ENCODE peak calls at places on chromosomes 5 and 9, in nine cellular contexts. Q is NCI-H524; V is esophagus squamous epithelium; W is heart right ventricle; S is KBM-7; J is BE2C; O is activated T-helper 1 cell treated with anti-CD3 and anti-CD28 coated beads, Interleukin-2, amount 50 U/mL, for 16 hours; X is NCI-H2081; B is activated gamma-delta T cell treated with Interleukin-2 at 50 U/mL for 16 hours. Y is an unnamed sample.

GRCh38 chr5:55593115-55593472 is 58.3 kb upstream of the PLPP1 start:
- DNase-seq in Q (peak; percentile 70), V (no peak), W (no peak), S (peak; percentile 76), J (no peak), O (no peak), X (no peak), B (no peak), Y (no peak)

GRCh38 chr9:136526625-136527066 is 19.2 kb downstream of the NOTCH1 start:
- DNase-seq in Q (peak; percentile 71), V (no peak), W (no peak), S (no peak), J (no peak), O (no peak), X (no peak), B (no peak), Y (no peak)

GRCh38 chr5:155746340-155747038 is 580.5 kb upstream of the SGCD start:
- DNase-seq in Q (no peak), V (no peak), W (no peak), S (no peak), J (no peak), O (no peak), X (no peak), B (no peak), Y (no peak)

GRCh38 chr9:36832232-36832795 is 201.8 kb downstream of the PAX5 start:
- DNase-seq in Q (no peak), V (no peak), W (no peak), S (no peak), J (no peak), O (no peak), X (no peak), B (no peak), Y (no peak)

GRCh38 chr5:94429566-94429965 is 188.8 kb downstream of the KIAA0825 start:
- DNase-seq in Q (no peak), V (no peak), W (no peak), S (no peak), J (no peak), O (no peak), X (no peak), B (no peak), Y (no peak)

GRCh38 chr9:93466416-93467061 is 13.2 kb upstream of the FAM120AOS start:
- DNase-seq in Q (no peak), V (no peak), W (no peak), S (no peak), J (no peak), O (no peak), X (no peak), B (no peak), Y (no peak)

GRCh38 chr9:110156902-110157301 is 51.1 kb downstream of the C9orf152 start:
- DNase-seq in Q (no peak), V (no peak), W (no peak), S (peak; percentile 90), J (no peak), O (no peak), X (no peak), B (peak; percentile 10), Y (no peak)

GRCh38 chr5:72848474-72849428 is 32.3 kb downstream of the TNPO1 start:
- DNase-seq in Q (peak; percentile 42), V (no peak), W (peak; percentile 68), S (peak; percentile 59), J (peak; percentile 79), O (peak; percentile 23), X (peak; percentile 11), B (peak; percentile 41), Y (no peak)

GRCh38 chr5:93512799-93513198 is 68.2 kb downstream of the NR2F1-AS1 start:
- DNase-seq in Q (no peak), V (no peak), W (no peak), S (no peak), J (no peak), O (no peak), X (no peak), B (no peak), Y (no peak)

GRCh38 chr5:150318613-150319483 is 16.1 kb upstream of the ARSI start:
- DNase-seq in Q (no peak), V (no peak), W (no peak), S (no peak), J (no peak), O (no peak), X (no peak), B (no peak), Y (no peak)

GRCh38 chr5:94366811-94367210 is 251.6 kb downstream of the KIAA0825 start:
- DNase-seq in Q (no peak), V (no peak), W (no peak), S (peak; percentile 57), J (no peak), O (no peak), X (no peak), B (no peak), Y (no peak)

GRCh38 chr5:118249386-118249785 is 739.0 kb downstream of the DTWD2 start:
- DNase-seq in Q (no peak), V (no peak), W (no peak), S (peak; percentile 39), J (no peak), O (no peak), X (no peak), B (no peak), Y (no peak)

GRCh38 chr9:99353408-99353807 is 131.3 kb downstream of the SEC61B start:
- DNase-seq in Q (no peak), V (no peak), W (no peak), S (no peak), J (no peak), O (no peak), X (no peak), B (no peak), Y (no peak)

GRCh38 chr5:156584856-156585255 is 257.9 kb downstream of the SGCD start:
- DNase-seq in Q (no peak), V (no peak), W (no peak), S (no peak), J (no peak), O (no peak), X (peak; percentile 72), B (no peak), Y (no peak)